ENCODE peak calls at places on chromosome 1, in seven cellular contexts. U, P, X, T, R, O and Q are unnamed samples.

GRCh38 chr1:161020573-161021167 is at the start of gene F11R:
- DNase-seq in U (peak; percentile 53), P (peak; percentile 77), X (peak; percentile 66), T (no peak), R (peak; percentile 80), O (peak; percentile 34), Q (no peak)

GRCh38 chr1:220235462-220235861 is 36.8 kb downstream of the RAB3GAP2 start:
- DNase-seq in U (no peak), P (no peak), X (no peak), T (no peak), R (no peak), O (no peak), Q (no peak)

GRCh38 chr1:18413906-18414305 is 66.8 kb upstream of the KLHDC7A start:
- DNase-seq in U (no peak), P (peak; percentile 86), X (no peak), T (no peak), R (peak; percentile 57), O (no peak), Q (no peak)

GRCh38 chr1:244603498-244603897 is 49.4 kb upstream of the DESI2 start:
- DNase-seq in U (no peak), P (no peak), X (no peak), T (peak; percentile 42), R (no peak), O (no peak), Q (no peak)

GRCh38 chr1:58155418-58156123 is 391.0 kb downstream of the OMA1 start:
- DNase-seq in U (no peak), P (no peak), X (no peak), T (no peak), R (no peak), O (peak; percentile 11), Q (peak; percentile 38)

GRCh38 chr1:208538587-208538986 is 294.4 kb upstream of the PLXNA2 start:
- DNase-seq in U (no peak), P (no peak), X (no peak), T (no peak), R (no peak), O (no peak), Q (no peak)

GRCh38 chr1:54980528-54981241 is at the start of gene TMEM61:
- DNase-seq in U (no peak), P (peak; percentile 57), X (no peak), T (no peak), R (peak; percentile 52), O (no peak), Q (no peak)

GRCh38 chr1:1614954-1615255 is 395 bp upstream of the MIB2 start:
- DNase-seq in U (no peak), P (no peak), X (no peak), T (no peak), R (no peak), O (no peak), Q (no peak)

GRCh38 chr1:85502625-85503083 is 37.7 kb upstream of the DDAH1 start:
- DNase-seq in U (no peak), P (peak; percentile 65), X (no peak), T (no peak), R (peak; percentile 69), O (no peak), Q (no peak)

GRCh38 chr1:231165371-231165770 is 3.5 kb downstream of the TRIM67 start:
- DNase-seq in U (no peak), P (no peak), X (no peak), T (no peak), R (no peak), O (no peak), Q (no peak)

GRCh38 chr1:98940680-98941079 is 64.0 kb downstream of the PLPPR5 start:
- DNase-seq in U (no peak), P (no peak), X (no peak), T (no peak), R (no peak), O (no peak), Q (no peak)

GRCh38 chr1:109508873-109509175 is 703 bp downstream of the AMIGO1 start:
- DNase-seq in U (no peak), P (no peak), X (no peak), T (no peak), R (no peak), O (no peak), Q (no peak)

GRCh38 chr1:41322835-41323234 is 38.4 kb upstream of the FOXO6 start:
- DNase-seq in U (peak; percentile 83), P (peak; percentile 33), X (no peak), T (no peak), R (peak; percentile 68), O (peak; percentile 38), Q (peak; percentile 44)

GRCh38 chr1:99496067-99496466 is 149.8 kb upstream of the PALMD start:
- DNase-seq in U (no peak), P (no peak), X (no peak), T (no peak), R (no peak), O (no peak), Q (no peak)

GRCh38 chr1:6445062-6445763 is 20.6 kb downstream of the ESPN start:
- DNase-seq in U (no peak), P (peak; percentile 77), X (no peak), T (no peak), R (peak; percentile 78), O (peak; percentile 40), Q (no peak)

GRCh38 chr1:168609133-168609715 is 32.8 kb downstream of the XCL1 start:
- DNase-seq in U (peak; percentile 88), P (no peak), X (peak; percentile 81), T (no peak), R (no peak), O (peak; percentile 27), Q (peak; percentile 34)

GRCh38 chr1:230212405-230212936 is 145.4 kb downstream of the GALNT2 start:
- DNase-seq in U (no peak), P (no peak), X (no peak), T (no peak), R (peak; percentile 81), O (no peak), Q (no peak)

GRCh38 chr1:248404024-248404423 is 1.2 kb downstream of the OR2T1 start:
- DNase-seq in U (no peak), P (no peak), X (no peak), T (no peak), R (no peak), O (no peak), Q (no peak)

GRCh38 chr1:109781807-109782206 is 18.1 kb upstream of the EPS8L3 start:
- DNase-seq in U (no peak), P (no peak), X (no peak), T (no peak), R (no peak), O (no peak), Q (no peak)

GRCh38 chr1:39540504-39541031 is 36.0 kb downstream of the PABPC4 start:
- DNase-seq in U (peak; percentile 84), P (no peak), X (no peak), T (no peak), R (peak; percentile 70), O (peak; percentile 65), Q (peak; percentile 76)

GRCh38 chr1:22326931-22327330 is 124.7 kb upstream of the ZBTB40 start:
- DNase-seq in U (no peak), P (no peak), X (no peak), T (no peak), R (peak; percentile 23), O (no peak), Q (no peak)

GRCh38 chr1:158931055-158931737 is at the start of gene PYHIN1:
- DNase-seq in U (no peak), P (no peak), X (no peak), T (peak; percentile 52), R (peak; percentile 59), O (no peak), Q (no peak)

GRCh38 chr1:77683836-77684148 is 1.3 kb upstream of the ZZZ3 start:
- DNase-seq in U (no peak), P (no peak), X (no peak), T (no peak), R (no peak), O (no peak), Q (no peak)

GRCh38 chr1:39458991-39459390 is 32.4 kb upstream of the BMP8A start:
- DNase-seq in U (no peak), P (no peak), X (no peak), T (no peak), R (no peak), O (no peak), Q (no peak)

GRCh38 chr1:204080163-204080903 is 7.4 kb downstream of the SOX13 start:
- DNase-seq in U (peak; percentile 89), P (peak; percentile 89), X (peak; percentile 86), T (no peak), R (peak; percentile 85), O (peak; percentile 71), Q (peak; percentile 74)

GRCh38 chr1:200153277-200154055 is 126.0 kb downstream of the NR5A2 start:
- DNase-seq in U (no peak), P (no peak), X (no peak), T (peak; percentile 35), R (no peak), O (no peak), Q (no peak)

GRCh38 chr1:9561429-9561828 is 22.2 kb downstream of the SLC25A33 start:
- DNase-seq in U (no peak), P (no peak), X (no peak), T (peak; percentile 19), R (no peak), O (no peak), Q (no peak)

GRCh38 chr1:4970532-4970931 is 316.1 kb downstream of the AJAP1 start:
- DNase-seq in U (no peak), P (no peak), X (no peak), T (no peak), R (no peak), O (no peak), Q (no peak)

GRCh38 chr1:156069490-156070455 is 8.8 kb downstream of the RAB25 start:
- DNase-seq in U (no peak), P (no peak), X (no peak), T (no peak), R (no peak), O (no peak), Q (no peak)
- H3K36me3 ChIP-seq in U (no peaks in the 10 kb centered on the region), P (no peaks in the 10 kb centered on the region), X (no peaks in the 10 kb centered on the region), T (no peaks in the 10 kb centered on the region), R (no peaks in the 10 kb centered on the region), O (no peaks in the 10 kb centered on the region), Q (no peaks in the 10 kb centered on the region)

GRCh38 chr1:119718969-119719368 is 7.2 kb downstream of the PHGDH start:
- DNase-seq in U (no peak), P (no peak), X (no peak), T (no peak), R (no peak), O (no peak), Q (no peak)
- H3K4me1 ChIP-seq in U (peaks cover 4% of the 10 kb centered on the region), P (no peaks in the 10 kb centered on the region), X (peaks cover 8% of the 10 kb centered on the region), T (no peaks in the 10 kb centered on the region), R (no peaks in the 10 kb centered on the region), O (peaks cover 9% of the 10 kb centered on the region), Q (no peaks in the 10 kb centered on the region)

DNA sequence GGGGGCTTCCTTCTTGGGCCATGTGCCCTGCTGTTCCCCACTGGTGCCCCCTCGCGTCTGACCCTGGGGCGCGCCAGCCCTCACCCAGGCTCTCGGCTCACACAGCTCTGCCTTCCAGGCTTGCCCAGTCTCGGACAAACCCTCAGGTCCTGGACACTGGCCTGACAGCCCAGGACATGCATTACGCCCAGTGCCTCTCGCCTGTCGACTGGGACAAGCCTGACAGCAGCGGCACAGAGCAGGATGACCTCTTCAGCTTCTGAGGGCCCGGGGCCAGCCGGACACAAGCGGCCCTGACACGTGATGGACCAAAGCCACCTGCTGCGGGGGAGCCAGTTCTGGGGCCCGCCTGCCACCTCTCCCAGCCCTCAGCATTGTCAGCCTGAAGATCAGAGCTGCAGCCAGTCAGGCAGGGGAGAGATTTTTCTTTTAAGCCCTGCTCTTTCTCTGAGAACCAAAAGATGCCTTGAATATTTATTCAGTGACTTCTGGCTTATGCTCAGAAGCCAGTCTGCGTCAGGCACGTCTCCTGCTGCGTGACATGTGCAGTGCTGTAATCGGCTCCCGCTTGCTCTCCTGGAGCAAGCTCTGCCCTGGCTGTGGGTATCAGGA is 23.4 kb downstream of the LDLRAP1 start:
- DNase-seq in U (peak; percentile 94), P (no peak), X (peak; percentile 60), T (peak; percentile 46), R (no peak), O (peak; percentile 68), Q (peak; percentile 62)
- H3K27ac ChIP-seq in U (peak overlapping the region; percentile 89), P (no peak overlapping the region), X (no peak overlapping the region), T (no peak overlapping the region), R (peak overlapping the region; percentile 74), O (peak overlapping the region; percentile 62), Q (peak overlapping the region; percentile 83)

GRCh38 chr1:235430991-235431390 is 63.8 kb downstream of the TBCE start:
- DNase-seq in U (no peak), P (no peak), X (no peak), T (no peak), R (no peak), O (no peak), Q (no peak)
- H3K36me3 ChIP-seq in U (no peaks in the 10 kb centered on the region), P (no peaks in the 10 kb centered on the region), X (no peaks in the 10 kb centered on the region), T (no peaks in the 10 kb centered on the region), R (no peaks in the 10 kb centered on the region), O (peaks cover 51% of the 10 kb centered on the region), Q (peaks cover 39% of the 10 kb centered on the region)